ENCODE peak calls at places on chromosomes 4 and X, in four cellular contexts. A, M, D and Z are unnamed samples.

GRCh38 chr4:17687237-17687857 is 72.9 kb downstream of the MED28 start:
- DNase-seq in D (no peak), M (no peak), A (no peak), Z (no peak)

GRCh38 chr4:53747401-53747800 is 156.1 kb upstream of the LNX1 start:
- DNase-seq in D (no peak), M (no peak), A (no peak), Z (no peak)

GRCh38 chr4:85496933-85497332 is 22.0 kb downstream of the ARHGAP24 start:
- DNase-seq in M (no peak), A (no peak), D (no peak), Z (no peak)

GRCh38 chrX:104972737-104973136 is 247.8 kb downstream of the TEX13A start:
- DNase-seq in M (no peak), D (no peak), A (no peak), Z (no peak)

GRCh38 chr4:183499389-183499788 is 5.5 kb upstream of the ING2 start:
- DNase-seq in A (no peak), M (no peak), D (peak; percentile 72), Z (no peak)

GRCh38 chrX:108299101-108299591 is 139.1 kb downstream of the COL4A6 start:
- DNase-seq in A (no peak), D (peak; percentile 66), M (no peak), Z (no peak)

GRCh38 chr4:169115897-169116254 is 105.8 kb upstream of the CBR4 start:
- DNase-seq in A (no peak), M (peak; percentile 19), D (no peak), Z (no peak)

GRCh38 chr4:170089274-170089742 is 448 bp downstream of the AADAT start:
- DNase-seq in D (peak; percentile 34), A (peak; percentile 33), M (no peak), Z (peak; percentile 64)

GRCh38 chrX:124211312-124211942 is 121.0 kb upstream of the TEX13D start:
- DNase-seq in M (peak; percentile 46), D (peak; percentile 28), A (no peak), Z (peak; percentile 17)

GRCh38 chr4:152269448-152270191 is 266.3 kb downstream of the FBXW7 start:
- DNase-seq in M (no peak), D (peak; percentile 7), A (no peak), Z (no peak)

GRCh38 chr4:151540728-151541437 is 131.9 kb downstream of the FHIP1A start:
- DNase-seq in A (no peak), M (no peak), D (no peak), Z (peak; percentile 37)

GRCh38 chrX:10076765-10077164 is 80.0 kb upstream of the CLCN4 start:
- DNase-seq in D (peak; percentile 44), A (no peak), M (no peak), Z (no peak)

GRCh38 chr4:71974681-71975080 is 57.1 kb upstream of the NPFFR2 start:
- DNase-seq in A (no peak), M (no peak), D (no peak), Z (no peak)

GRCh38 chr4:24765331-24765990 is 29.9 kb upstream of the SOD3 start:
- DNase-seq in D (no peak), M (no peak), A (no peak), Z (no peak)

GRCh38 chr4:98994474-98995182 is 893 bp upstream of the METAP1 start:
- DNase-seq in M (peak; percentile 29), D (peak; percentile 45), A (no peak), Z (no peak)

GRCh38 chr4:55181606-55182005 is 56.2 kb upstream of the KDR start:
- DNase-seq in A (no peak), D (no peak), M (no peak), Z (no peak)

GRCh38 chr4:158018090-158018808 is 154.6 kb downstream of the GASK1B start:
- DNase-seq in A (no peak), D (no peak), M (no peak), Z (no peak)

GRCh38 chrX:13690836-13691235 is 1.9 kb downstream of the RAB9A start:
- DNase-seq in D (no peak), M (no peak), A (no peak), Z (no peak)

GRCh38 chrX:110046971-110047370 is 44.1 kb downstream of the TMEM164 start:
- DNase-seq in D (no peak), M (no peak), A (no peak), Z (no peak)

GRCh38 chrX:51614353-51614752 is 4.4 kb downstream of the CENPVL3 start:
- DNase-seq in D (peak; percentile 2), A (no peak), M (peak; percentile 21), Z (peak; percentile 47)

GRCh38 chr4:151788021-151788420 is 27.2 kb upstream of the GATB start:
- DNase-seq in D (no peak), A (no peak), M (no peak), Z (no peak)

GRCh38 chr4:138485498-138485897 is 243.3 kb upstream of the SLC7A11 start:
- DNase-seq in M (peak; percentile 11), A (no peak), D (no peak), Z (no peak)

GRCh38 chr4:124337874-124338273 is 374.7 kb downstream of the ANKRD50 start:
- DNase-seq in D (no peak), M (peak; percentile 61), A (no peak), Z (peak; percentile 48)

GRCh38 chr4:44927361-44928061 is 201.2 kb upstream of the GNPDA2 start:
- DNase-seq in A (no peak), M (peak; percentile 27), D (peak; percentile 23), Z (peak; percentile 0)

GRCh38 chr4:176784816-176785215 is 7.9 kb downstream of the VEGFC start:
- DNase-seq in M (no peak), D (no peak), A (no peak), Z (no peak)

DNA sequence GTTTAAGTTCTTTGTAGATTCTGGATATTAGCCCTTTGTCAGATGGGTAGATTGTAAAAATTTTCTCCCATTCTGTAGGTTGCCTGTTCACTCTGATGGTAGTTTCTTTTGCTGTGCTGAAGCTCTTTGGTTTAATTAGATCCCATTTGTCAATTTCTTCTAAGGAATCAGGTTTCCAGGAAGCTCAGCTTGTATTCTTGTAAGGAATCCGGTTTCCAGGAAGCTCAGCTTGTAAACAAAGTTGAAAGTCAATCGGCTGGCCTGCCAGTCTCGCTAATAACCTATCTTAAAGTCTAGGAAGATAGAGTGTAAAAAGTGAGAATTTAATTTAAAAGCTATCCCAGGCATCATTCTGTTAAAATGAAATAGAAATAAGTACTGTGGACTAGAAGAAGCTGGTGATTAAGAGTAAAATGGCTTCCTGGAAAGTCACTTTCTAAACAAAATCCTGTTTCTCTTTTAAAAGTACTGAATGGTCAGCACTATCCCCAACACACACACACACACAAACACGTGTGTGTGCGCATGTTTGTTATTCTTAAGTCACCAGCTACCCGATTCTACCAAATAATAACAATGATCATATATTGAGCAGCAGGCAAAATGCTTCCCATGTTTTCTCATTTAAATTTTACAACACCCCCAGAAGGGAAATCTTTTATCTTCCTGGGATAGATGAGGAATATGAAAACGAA is 171.7 kb downstream of the PAPSS1 start:
- DNase-seq in D (no peak), M (peak; percentile 6), A (no peak), Z (no peak)
- TF ChIP-seq FOXJ3 in D (no peak), M (no peak), A (no peak), Z (no peak)

GRCh38 chrX:24902808-24903207 is 113.0 kb downstream of the ARX start:
- DNase-seq in D (no peak), A (no peak), M (no peak), Z (no peak)
- TF ChIP-seq FOXJ3 in D (no peak), A (no peak), M (no peak), Z (no peak)

DNA sequence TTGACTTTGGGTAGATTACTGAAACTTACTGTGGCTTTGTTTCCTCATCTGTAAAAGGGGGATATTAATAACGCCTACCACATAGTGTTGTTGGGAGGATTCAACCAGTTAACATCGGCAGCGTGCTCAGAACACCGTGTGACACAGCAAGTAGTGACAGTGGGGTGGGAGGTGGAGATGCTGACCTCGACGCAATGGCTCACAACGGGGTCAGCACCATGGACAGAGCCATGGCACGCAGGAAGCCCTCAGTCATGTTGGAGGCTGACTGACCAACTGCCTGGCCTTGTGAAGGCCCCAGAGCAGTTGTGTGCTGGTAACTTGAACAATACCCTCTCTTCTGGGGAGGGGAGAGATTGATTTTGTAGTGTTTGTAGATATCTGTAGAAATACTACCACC is 93.2 kb downstream of the WFS1 start:
- DNase-seq in A (peak; percentile 77), D (peak; percentile 31), M (peak; percentile 65), Z (no peak)
- TF ChIP-seq FOXJ3 in A (no peak), D (no peak), M (no peak), Z (no peak)

DNA sequence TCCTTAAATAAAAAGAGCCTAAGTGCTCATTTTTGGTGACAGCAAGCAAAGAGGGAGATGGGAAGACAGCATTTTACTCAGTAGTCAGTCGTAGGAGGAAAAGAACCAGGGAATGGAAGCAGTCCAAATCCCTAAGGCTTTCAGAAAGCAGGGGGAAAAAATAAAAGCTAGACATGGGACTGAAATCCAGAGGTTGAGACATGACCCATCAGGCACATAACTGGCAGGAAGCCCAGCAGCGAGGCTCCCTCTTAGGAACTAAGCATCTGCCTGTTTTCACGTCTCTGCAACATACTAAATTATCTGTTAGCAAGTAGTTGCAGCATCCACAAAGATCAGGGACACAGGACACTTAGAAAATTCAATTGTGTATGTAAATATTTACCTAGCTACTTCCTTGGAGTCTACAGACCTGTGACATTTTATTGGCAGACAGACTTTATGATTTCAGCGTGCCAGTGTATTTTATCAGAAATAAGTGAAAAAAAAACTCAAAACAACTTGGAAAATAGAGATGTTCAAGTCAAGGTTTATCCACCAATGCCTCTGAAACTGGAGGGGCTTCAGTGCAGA is 117.9 kb upstream of the EDNRA start:
- DNase-seq in A (no peak), D (no peak), M (no peak), Z (peak; percentile 63)
- TF ChIP-seq FOXJ3 in A (no peak), D (no peak), M (no peak), Z (no peak)

DNA sequence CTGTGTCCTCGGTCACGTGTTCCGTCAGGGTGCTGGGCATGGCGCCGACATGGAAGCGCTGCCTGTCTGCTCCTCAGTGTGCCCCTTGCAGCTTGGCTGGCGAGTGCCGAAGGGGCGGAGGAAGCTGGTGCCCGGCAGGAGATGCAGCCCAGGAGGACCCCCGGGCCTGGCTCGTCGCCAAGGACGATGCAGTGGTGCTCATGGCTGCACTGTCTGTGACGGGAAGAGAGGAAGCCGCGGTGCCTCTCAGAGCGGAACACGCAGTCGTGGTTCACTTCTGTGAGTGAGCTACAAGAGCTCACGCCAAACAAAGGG is 38.1 kb downstream of the FGFRL1 start:
- DNase-seq in M (no peak), A (no peak), D (no peak), Z (peak; percentile 51)
- TF ChIP-seq FOXJ3 in M (no peak), A (no peak), D (no peak), Z (no peak)